ENCODE peak calls at places on chromosomes 11 and 22, in eight cellular contexts. C is kidney glomerular epithelial cell, D is HEK293T, P is ELF-1, M is SW480, G is A549, T is heart right ventricle, L is NCI-H226. J is an unnamed sample.

GRCh38 chr11:15327786-15328231 is 213.1 kb downstream of the INSC start:
- DNase-seq in C (peak), D (peak), P (peak), M (peak), G (peak), T (peak), L (no peak), J (peak)

GRCh38 chr11:33635161-33635560 is 65.5 kb downstream of the C11orf91 start:
- DNase-seq in C (no peak), D (no peak), P (no peak), M (no peak), G (no peak), T (peak), L (peak), J (no peak)

GRCh38 chr11:9741260-9741659 is 77.4 kb downstream of the SWAP70 start:
- DNase-seq in C (no peak), D (no peak), P (no peak), M (no peak), G (no peak), T (no peak), L (no peak), J (no peak)

GRCh38 chr11:416757-417621 is 2.2 kb upstream of the SIGIRR start:
- DNase-seq in C (no peak), D (no peak), P (peak), M (peak), G (no peak), T (peak), L (peak), J (peak)

GRCh38 chr22:37258005-37258790 is 14.1 kb upstream of the RAC2 start:
- DNase-seq in C (no peak), D (no peak), P (no peak), M (no peak), G (no peak), T (no peak), L (no peak), J (no peak)

GRCh38 chr11:1460396-1460795 is 26.2 kb downstream of the MOB2 start:
- DNase-seq in C (no peak), D (no peak), P (no peak), M (no peak), G (no peak), T (no peak), L (no peak), J (no peak)

GRCh38 chr11:32960553-32961164 is 55.0 kb upstream of the DEPDC7 start:
- DNase-seq in C (no peak), D (peak), P (no peak), M (peak), G (no peak), T (no peak), L (no peak), J (no peak)

GRCh38 chr22:23772315-23773246 is at the start of gene MMP11:
- DNase-seq in C (no peak), D (peak), P (no peak), M (no peak), G (no peak), T (peak), L (no peak), J (peak)

GRCh38 chr11:44658451-44658850 is 68.3 kb upstream of the TSPAN18 start:
- DNase-seq in C (no peak), D (peak), P (peak), M (peak), G (peak), T (no peak), L (no peak), J (peak)

GRCh38 chr11:67248653-67249052 is 17.6 kb upstream of the GRK2 start:
- DNase-seq in C (no peak), D (no peak), P (peak), M (no peak), G (no peak), T (peak), L (no peak), J (peak)

GRCh38 chr11:78190374-78190773 is 1.7 kb downstream of the USP35 start:
- DNase-seq in C (no peak), D (no peak), P (no peak), M (no peak), G (no peak), T (no peak), L (no peak), J (no peak)

GRCh38 chr11:85414175-85414574 is 213.0 kb downstream of the DLG2 start:
- DNase-seq in C (no peak), D (no peak), P (no peak), M (no peak), G (no peak), T (no peak), L (no peak), J (no peak)

GRCh38 chr11:69010964-69011623 is 2.0 kb downstream of the MRGPRF start:
- DNase-seq in C (peak), D (no peak), P (peak), M (peak), G (no peak), T (peak), L (peak), J (peak)

GRCh38 chr22:46104170-46104880 is 46.0 kb upstream of the PPARA start:
- DNase-seq in C (no peak), D (no peak), P (no peak), M (no peak), G (no peak), T (peak), L (no peak), J (no peak)

GRCh38 chr22:36942561-36942960 is 29.1 kb downstream of the CSF2RB start:
- DNase-seq in C (no peak), D (no peak), P (no peak), M (no peak), G (no peak), T (no peak), L (no peak), J (no peak)

GRCh38 chr11:100686476-100686875 is 612 bp upstream of the ARHGAP42 start:
- DNase-seq in C (no peak), D (no peak), P (peak), M (no peak), G (no peak), T (no peak), L (no peak), J (no peak)